ENCODE peak calls at places on chromosome 21, in four cellular contexts. One of them, this sample, is unnamed.

GRCh38 chr21:30486180-30486579 is 1.1 kb downstream of the KRTAP19-2 start:
- DNase-seq in cardiac fibroblast: no peak
- DNase-seq in upper lobe of right lung: no peak
- DNase-seq in PC-3: no peak
- DNase-seq in this sample: no peak

GRCh38 chr21:14096172-14096571 is 114.6 kb downstream of the LIPI start:
- DNase-seq in cardiac fibroblast: no peak
- DNase-seq in upper lobe of right lung: no peak
- DNase-seq in PC-3: no peak
- DNase-seq in this sample: no peak

GRCh38 chr21:30444204-30444603 is 4.1 kb downstream of the KRTAP15-1 start:
- DNase-seq in upper lobe of right lung: no peak
- DNase-seq in PC-3: peak
- DNase-seq in cardiac fibroblast: no peak
- DNase-seq in this sample: peak

GRCh38 chr21:19731251-19731650 is 1267.0 kb upstream of the NCAM2 start:
- DNase-seq in PC-3: no peak
- DNase-seq in upper lobe of right lung: no peak
- DNase-seq in cardiac fibroblast: no peak
- DNase-seq in this sample: no peak

GRCh38 chr21:33162436-33162921 is 67.3 kb upstream of the IFNAR2 start:
- DNase-seq in PC-3: no peak
- DNase-seq in cardiac fibroblast: no peak
- DNase-seq in upper lobe of right lung: no peak
- DNase-seq in this sample: no peak

GRCh38 chr21:17514124-17514481 is 1.3 kb downstream of the CXADR start:
- DNase-seq in PC-3: peak
- DNase-seq in cardiac fibroblast: peak
- DNase-seq in upper lobe of right lung: no peak
- DNase-seq in this sample: peak

GRCh38 chr21:26127918-26128317 is 42.7 kb downstream of the APP start:
- DNase-seq in upper lobe of right lung: no peak
- DNase-seq in cardiac fibroblast: peak
- DNase-seq in PC-3: peak
- DNase-seq in this sample: peak

GRCh38 chr21:25428537-25428936 is 178.7 kb downstream of the MRPL39 start:
- DNase-seq in PC-3: no peak
- DNase-seq in upper lobe of right lung: no peak
- DNase-seq in cardiac fibroblast: no peak
- DNase-seq in this sample: peak

GRCh38 chr21:41009398-41010177 is 158.4 kb upstream of the BACE2 start:
- DNase-seq in upper lobe of right lung: no peak
- DNase-seq in cardiac fibroblast: no peak
- DNase-seq in PC-3: no peak
- DNase-seq in this sample: no peak

GRCh38 chr21:16969636-16970035 is 543.2 kb upstream of the CXADR start:
- DNase-seq in cardiac fibroblast: no peak
- DNase-seq in PC-3: no peak
- DNase-seq in upper lobe of right lung: no peak
- DNase-seq in this sample: no peak

GRCh38 chr21:29215709-29216108 is 83.0 kb upstream of the BACH1 start:
- DNase-seq in cardiac fibroblast: no peak
- DNase-seq in PC-3: no peak
- DNase-seq in upper lobe of right lung: no peak
- DNase-seq in this sample: no peak

GRCh38 chr21:37424987-37425386 is 58.4 kb downstream of the DYRK1A start:
- DNase-seq in cardiac fibroblast: no peak
- DNase-seq in PC-3: no peak
- DNase-seq in upper lobe of right lung: no peak
- DNase-seq in this sample: no peak

GRCh38 chr21:40707271-40707670 is 139.7 kb downstream of the DSCAM start:
- DNase-seq in PC-3: no peak
- DNase-seq in cardiac fibroblast: no peak
- DNase-seq in upper lobe of right lung: no peak
- DNase-seq in this sample: peak

GRCh38 chr21:32884062-32884461 is 112.5 kb upstream of the PAXBP1 start:
- DNase-seq in upper lobe of right lung: no peak
- DNase-seq in PC-3: no peak
- DNase-seq in cardiac fibroblast: no peak
- DNase-seq in this sample: no peak

GRCh38 chr21:28745131-28746055 is 247.3 kb downstream of the LTN1 start:
- DNase-seq in cardiac fibroblast: peak
- DNase-seq in PC-3: peak
- DNase-seq in upper lobe of right lung: no peak
- DNase-seq in this sample: peak

GRCh38 chr21:21200939-21201610 is 202.9 kb downstream of the NCAM2 start:
- DNase-seq in PC-3: no peak
- DNase-seq in cardiac fibroblast: peak
- DNase-seq in upper lobe of right lung: no peak
- DNase-seq in this sample: no peak

GRCh38 chr21:23936991-23937390 is 1670.3 kb downstream of the MRPL39 start:
- DNase-seq in cardiac fibroblast: no peak
- DNase-seq in upper lobe of right lung: no peak
- DNase-seq in PC-3: no peak
- DNase-seq in this sample: no peak

GRCh38 chr21:40381111-40381510 is 465.8 kb downstream of the DSCAM start:
- DNase-seq in PC-3: no peak
- DNase-seq in cardiac fibroblast: no peak
- DNase-seq in upper lobe of right lung: no peak
- DNase-seq in this sample: no peak

GRCh38 chr21:25515484-25516405 is 91.5 kb downstream of the MRPL39 start:
- DNase-seq in PC-3: peak
- DNase-seq in upper lobe of right lung: no peak
- DNase-seq in cardiac fibroblast: peak
- DNase-seq in this sample: no peak

GRCh38 chr21:32578107-32578691 is 7.1 kb downstream of the TCP10L start:
- DNase-seq in cardiac fibroblast: peak
- DNase-seq in upper lobe of right lung: no peak
- DNase-seq in PC-3: peak
- DNase-seq in this sample: peak

GRCh38 chr21:15686506-15686905 is 43.3 kb upstream of the USP25 start:
- DNase-seq in PC-3: no peak
- DNase-seq in cardiac fibroblast: no peak
- DNase-seq in upper lobe of right lung: no peak
- DNase-seq in this sample: no peak
- TF ChIP-seq CTCF in PC-3: no peak
- TF ChIP-seq CTCF in cardiac fibroblast: no peak
- TF ChIP-seq CTCF in upper lobe of right lung: no peak
- TF ChIP-seq CTCF in this sample: no peak

GRCh38 chr21:34544032-34544496 is 32.1 kb upstream of the KCNE1 start:
- DNase-seq in PC-3: peak
- DNase-seq in cardiac fibroblast: peak
- DNase-seq in upper lobe of right lung: peak
- DNase-seq in this sample: peak
- TF ChIP-seq CTCF in PC-3: peak
- TF ChIP-seq CTCF in cardiac fibroblast: peak
- TF ChIP-seq CTCF in upper lobe of right lung: peak
- TF ChIP-seq CTCF in this sample: peak

DNA sequence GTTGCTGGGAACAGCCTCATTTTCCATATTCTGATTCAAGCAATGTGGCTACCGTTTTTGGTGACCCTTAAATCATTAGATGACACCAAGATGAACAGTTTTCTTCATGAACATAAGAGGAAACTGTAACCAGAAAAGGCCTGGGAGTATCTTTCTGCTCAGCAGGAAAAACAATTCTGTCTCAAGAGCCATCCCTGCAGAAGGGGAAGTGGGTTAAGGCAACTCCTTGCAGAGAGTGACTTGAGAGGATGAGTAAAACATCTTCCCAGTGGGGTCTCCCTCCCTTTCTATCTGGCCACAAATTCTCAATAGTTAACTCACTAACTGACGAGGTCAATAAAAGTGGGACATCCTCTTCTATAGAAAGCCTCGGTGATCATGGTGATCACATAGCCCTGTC is 187.6 kb upstream of the NRIP1 start:
- DNase-seq in upper lobe of right lung: no peak
- DNase-seq in PC-3: no peak
- DNase-seq in cardiac fibroblast: no peak
- DNase-seq in this sample: no peak
- TF ChIP-seq CTCF in upper lobe of right lung: no peak
- TF ChIP-seq CTCF in PC-3: no peak
- TF ChIP-seq CTCF in cardiac fibroblast: no peak
- TF ChIP-seq CTCF in this sample: no peak

GRCh38 chr21:45288441-45288841 is 746 bp upstream of the POFUT2 start:
- DNase-seq in PC-3: no peak
- DNase-seq in cardiac fibroblast: no peak
- DNase-seq in upper lobe of right lung: no peak
- DNase-seq in this sample: no peak

GRCh38 chr21:45290948-45291612 is 3.4 kb upstream of the POFUT2 start:
- DNase-seq in upper lobe of right lung: no peak
- DNase-seq in PC-3: peak
- DNase-seq in cardiac fibroblast: peak
- DNase-seq in this sample: no peak

GRCh38 chr21:45289134-45289533 is 1.4 kb upstream of the POFUT2 start:
- DNase-seq in cardiac fibroblast: no peak
- DNase-seq in PC-3: no peak
- DNase-seq in upper lobe of right lung: no peak
- DNase-seq in this sample: no peak

GRCh38 chr21:45291613-45292398 is 4.1 kb upstream of the POFUT2 start:
- DNase-seq in PC-3: no peak
- DNase-seq in upper lobe of right lung: peak
- DNase-seq in cardiac fibroblast: no peak
- DNase-seq in this sample: no peak

DNA sequence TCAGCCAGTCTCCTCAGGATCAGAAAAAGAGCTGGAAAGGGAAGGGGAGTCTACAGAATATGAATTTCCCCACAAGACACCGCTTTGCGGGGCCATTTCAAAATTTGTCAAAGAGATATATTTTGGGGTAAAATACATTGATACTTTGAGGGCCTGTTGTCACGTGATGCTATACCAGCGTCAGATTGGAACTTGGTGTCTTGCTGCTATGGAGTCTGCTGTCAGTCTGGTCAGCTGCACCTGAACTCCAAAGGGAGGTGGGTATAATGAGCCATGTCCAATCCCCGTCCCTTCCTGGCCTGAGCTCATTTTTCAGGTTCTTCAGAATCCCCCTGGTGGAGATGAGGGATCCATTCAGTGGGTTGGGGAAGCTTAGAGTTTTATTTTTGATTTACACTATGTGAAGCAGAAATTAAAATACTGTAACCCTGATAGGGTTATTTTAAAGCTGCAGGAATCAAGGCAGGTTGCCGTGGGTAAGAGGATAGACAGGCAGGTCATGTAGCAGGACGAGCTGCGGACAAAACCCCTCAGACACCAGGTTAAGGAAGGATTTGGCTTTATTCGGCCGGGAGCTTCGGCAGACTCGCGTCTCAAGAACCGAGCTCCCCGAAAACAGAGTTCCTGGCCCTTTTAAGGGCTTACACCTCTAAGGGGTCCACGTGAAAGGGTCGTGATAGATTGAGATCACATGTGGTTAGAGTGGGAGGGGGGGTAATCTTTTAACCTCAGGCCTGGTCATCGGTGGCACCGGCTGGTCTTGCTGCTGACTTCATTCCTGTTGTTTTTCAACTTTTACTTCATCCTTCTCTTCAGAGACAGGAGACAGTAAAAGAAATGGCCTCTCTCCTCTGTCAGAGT is 2.2 kb upstream of the POFUT2 start:
- DNase-seq in upper lobe of right lung: no peak
- DNase-seq in cardiac fibroblast: peak
- DNase-seq in PC-3: peak
- DNase-seq in this sample: no peak
- TF ChIP-seq CTCF in upper lobe of right lung: no peak
- TF ChIP-seq CTCF in cardiac fibroblast: peak
- TF ChIP-seq CTCF in PC-3: peak
- TF ChIP-seq CTCF in this sample: no peak

GRCh38 chr21:43702785-43703067 is 16.2 kb upstream of the PDXK start:
- DNase-seq in upper lobe of right lung: no peak
- DNase-seq in PC-3: no peak
- DNase-seq in cardiac fibroblast: no peak
- DNase-seq in this sample: peak

GRCh38 chr21:43701936-43702784 is 16.8 kb upstream of the PDXK start:
- DNase-seq in cardiac fibroblast: no peak
- DNase-seq in PC-3: no peak
- DNase-seq in upper lobe of right lung: no peak
- DNase-seq in this sample: no peak

GRCh38 chr21:43699933-43700599 is 18.9 kb upstream of the PDXK start:
- DNase-seq in PC-3: no peak
- DNase-seq in cardiac fibroblast: no peak
- DNase-seq in upper lobe of right lung: no peak
- DNase-seq in this sample: no peak

GRCh38 chr21:43707462-43707861 is 11.5 kb upstream of the PDXK start:
- DNase-seq in upper lobe of right lung: no peak
- DNase-seq in cardiac fibroblast: no peak
- DNase-seq in PC-3: no peak
- DNase-seq in this sample: no peak

DNA sequence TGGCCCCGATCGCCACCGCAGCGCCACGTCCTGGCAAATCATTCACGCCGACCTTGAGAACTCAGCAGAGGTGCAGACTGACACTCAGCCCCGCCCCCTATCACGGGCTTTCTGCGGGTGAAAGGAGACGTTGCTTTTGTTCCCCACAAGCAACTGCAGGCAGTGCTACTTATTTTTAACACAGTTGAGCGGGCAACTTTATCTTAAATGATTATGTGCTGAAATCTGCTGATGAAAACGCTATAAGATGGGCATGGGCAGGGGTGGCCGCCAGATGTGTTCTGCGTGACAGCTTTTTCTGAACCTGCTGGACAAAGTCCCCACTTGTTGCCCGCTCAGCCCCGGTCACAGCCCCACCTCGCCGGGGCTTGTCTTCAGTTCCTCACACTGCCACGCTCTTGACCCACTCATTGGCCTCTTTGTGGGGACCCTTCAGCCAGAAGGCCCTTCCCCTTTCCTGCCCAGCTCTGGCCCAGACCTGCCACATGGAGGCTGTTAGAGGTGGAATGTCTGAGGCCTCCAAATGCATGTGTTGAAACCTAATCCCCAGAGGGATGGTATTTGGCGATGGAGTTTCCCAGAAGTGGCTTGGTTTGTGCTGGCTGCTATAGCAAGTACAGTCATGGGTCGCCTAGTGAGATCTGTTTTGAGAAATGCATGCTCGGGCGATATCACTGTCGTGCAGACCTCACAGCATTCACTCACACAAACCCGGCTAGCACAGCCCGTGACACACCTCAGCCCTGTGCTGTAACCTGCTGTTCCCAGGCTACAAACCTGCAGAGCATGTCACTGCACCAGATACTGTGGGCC is 15.7 kb upstream of the PDXK start:
- DNase-seq in cardiac fibroblast: peak
- DNase-seq in PC-3: no peak
- DNase-seq in upper lobe of right lung: no peak
- DNase-seq in this sample: peak
- TF ChIP-seq CTCF in cardiac fibroblast: no peak
- TF ChIP-seq CTCF in PC-3: no peak
- TF ChIP-seq CTCF in upper lobe of right lung: no peak
- TF ChIP-seq CTCF in this sample: no peak

This sample was measured in bronchial epithelial cell.